ENCODE peak calls at places on chromosomes 2 and 18, in eight cellular contexts. T is GDM1; A is DMS153; H is KBM-7; X is NCI-H1048; G is NCI-H1930; O is NCI-H1694; D is stimulated activated CD4-positive, alpha-beta T cell treated with anti-CD3 and anti-CD28 coated beads, TNF-alpha, amount 100 ng/mL, for 4 hours. V is an unnamed sample.

GRCh38 chr2:159758239-159758638 is 39.8 kb downstream of the CD302 start:
- DNase-seq in T (no peak), X (no peak), O (no peak), H (no peak), D (no peak), A (no peak), G (no peak), V (no peak)

GRCh38 chr18:55407191-55407590 is 180.8 kb downstream of the TCF4 start:
- DNase-seq in G (no peak), X (no peak), D (no peak), A (no peak), T (no peak), H (no peak), O (no peak), V (no peak)

GRCh38 chr2:183505911-183506310 is 381.7 kb downstream of the NUP35 start:
- DNase-seq in T (no peak), G (no peak), O (no peak), H (no peak), D (no peak), X (no peak), A (no peak), V (no peak)

GRCh38 chr2:142180820-142181533 is 50.2 kb upstream of the LRP1B start:
- DNase-seq in T (no peak), G (no peak), H (peak), A (no peak), O (no peak), X (no peak), D (no peak), V (no peak)

GRCh38 chr2:74414913-74415761 is 6.3 kb downstream of the C2orf81 start:
- DNase-seq in A (peak), H (no peak), O (no peak), X (no peak), T (no peak), G (peak), D (no peak), V (peak)

GRCh38 chr18:41745166-41746049 is 209.6 kb upstream of the PIK3C3 start:
- DNase-seq in D (no peak), T (no peak), G (peak), O (peak), X (peak), A (peak), H (peak), V (no peak)

GRCh38 chr2:75157435-75157834 is 41.9 kb downstream of the TACR1 start:
- DNase-seq in G (no peak), X (no peak), A (no peak), O (no peak), D (no peak), H (no peak), T (no peak), V (no peak)

GRCh38 chr2:43884674-43885073 is 45.9 kb downstream of the ABCG8 start:
- DNase-seq in H (no peak), D (no peak), A (no peak), T (no peak), G (no peak), O (no peak), X (no peak), V (no peak)

GRCh38 chr2:109372614-109373013 is 241.2 kb downstream of the SEPTIN10 start:
- DNase-seq in T (no peak), A (no peak), O (no peak), X (no peak), D (no peak), G (no peak), H (no peak), V (peak)